ENCODE peak calls at places on chromosomes 4 and X, in six cellular contexts. One of them, this sample, is unnamed.

GRCh38 chr4:35124116-35124515 is 1120.2 kb downstream of the ARAP2 start:
- DNase-seq in brain microvascular endothelial cell: no peak
- DNase-seq in astrocyte of the spinal cord: peak
- DNase-seq in GM23338: no peak
- DNase-seq in pancreas: no peak
- DNase-seq in psoas muscle: no peak
- DNase-seq in this sample: no peak

GRCh38 chr4:28973591-28974350 is 1746.4 kb upstream of the PCDH7 start:
- DNase-seq in brain microvascular endothelial cell: peak
- DNase-seq in astrocyte of the spinal cord: peak
- DNase-seq in GM23338: no peak
- DNase-seq in pancreas: no peak
- DNase-seq in psoas muscle: no peak
- DNase-seq in this sample: no peak

GRCh38 chrX:1477801-1478458 is 25.2 kb upstream of the ASMTL start:
- DNase-seq in brain microvascular endothelial cell: no peak
- DNase-seq in astrocyte of the spinal cord: peak
- DNase-seq in GM23338: no peak
- DNase-seq in pancreas: no peak
- DNase-seq in psoas muscle: no peak
- DNase-seq in this sample: no peak

GRCh38 chr4:4575284-4576211 is 33.7 kb upstream of the STX18 start:
- DNase-seq in brain microvascular endothelial cell: peak
- DNase-seq in astrocyte of the spinal cord: peak
- DNase-seq in GM23338: peak
- DNase-seq in pancreas: peak
- DNase-seq in psoas muscle: peak
- DNase-seq in this sample: peak

GRCh38 chrX:134542485-134542884 is 82.5 kb downstream of the HPRT1 start:
- DNase-seq in brain microvascular endothelial cell: no peak
- DNase-seq in astrocyte of the spinal cord: peak
- DNase-seq in GM23338: peak
- DNase-seq in pancreas: no peak
- DNase-seq in psoas muscle: no peak
- DNase-seq in this sample: no peak

GRCh38 chr4:139988863-139989765 is 164.9 kb downstream of the MAML3 start:
- DNase-seq in brain microvascular endothelial cell: peak
- DNase-seq in astrocyte of the spinal cord: peak
- DNase-seq in GM23338: peak
- DNase-seq in pancreas: no peak
- DNase-seq in psoas muscle: peak
- DNase-seq in this sample: peak

GRCh38 chr4:107120661-107121060 is 84.5 kb upstream of the DKK2 start:
- DNase-seq in brain microvascular endothelial cell: peak
- DNase-seq in astrocyte of the spinal cord: no peak
- DNase-seq in GM23338: peak
- DNase-seq in pancreas: no peak
- DNase-seq in psoas muscle: no peak
- DNase-seq in this sample: no peak

GRCh38 chr4:88623097-88623496 is 30.8 kb downstream of the HERC3 start:
- DNase-seq in brain microvascular endothelial cell: peak
- DNase-seq in astrocyte of the spinal cord: peak
- DNase-seq in GM23338: no peak
- DNase-seq in pancreas: no peak
- DNase-seq in psoas muscle: no peak
- DNase-seq in this sample: no peak

GRCh38 chr4:144709793-144710525 is 64.0 kb downstream of the HHIP start:
- DNase-seq in brain microvascular endothelial cell: peak
- DNase-seq in astrocyte of the spinal cord: peak
- DNase-seq in GM23338: no peak
- DNase-seq in pancreas: no peak
- DNase-seq in psoas muscle: no peak
- DNase-seq in this sample: no peak

GRCh38 chrX:79081895-79082512 is 62.5 kb upstream of the GPR174 start:
- DNase-seq in brain microvascular endothelial cell: peak
- DNase-seq in astrocyte of the spinal cord: peak
- DNase-seq in GM23338: peak
- DNase-seq in pancreas: no peak
- DNase-seq in psoas muscle: no peak
- DNase-seq in this sample: peak

GRCh38 chr4:26867914-26868684 is 7.5 kb downstream of the STIM2 start:
- DNase-seq in brain microvascular endothelial cell: no peak
- DNase-seq in astrocyte of the spinal cord: no peak
- DNase-seq in GM23338: no peak
- DNase-seq in pancreas: no peak
- DNase-seq in psoas muscle: no peak
- DNase-seq in this sample: no peak

GRCh38 chr4:52059372-52059771 is 8.3 kb downstream of the SPATA18 start:
- DNase-seq in brain microvascular endothelial cell: no peak
- DNase-seq in astrocyte of the spinal cord: peak
- DNase-seq in GM23338: no peak
- DNase-seq in pancreas: no peak
- DNase-seq in psoas muscle: no peak
- DNase-seq in this sample: no peak

GRCh38 chr4:55733874-55734437 is 85.6 kb upstream of the EXOC1L start:
- DNase-seq in brain microvascular endothelial cell: peak
- DNase-seq in astrocyte of the spinal cord: peak
- DNase-seq in GM23338: no peak
- DNase-seq in pancreas: peak
- DNase-seq in psoas muscle: peak
- DNase-seq in this sample: no peak

GRCh38 chr4:1409806-1410425 is 3.7 kb upstream of the NKX1-1 start:
- DNase-seq in brain microvascular endothelial cell: no peak
- DNase-seq in astrocyte of the spinal cord: no peak
- DNase-seq in GM23338: no peak
- DNase-seq in pancreas: no peak
- DNase-seq in psoas muscle: no peak
- DNase-seq in this sample: no peak

GRCh38 chrX:69102805-69103204 is 62.4 kb downstream of the PJA1 start:
- DNase-seq in brain microvascular endothelial cell: no peak
- DNase-seq in astrocyte of the spinal cord: no peak
- DNase-seq in GM23338: no peak
- DNase-seq in pancreas: no peak
- DNase-seq in psoas muscle: no peak
- DNase-seq in this sample: no peak

GRCh38 chr4:180587379-180587778 is 1655.8 kb upstream of the TENM3 start:
- DNase-seq in brain microvascular endothelial cell: no peak
- DNase-seq in astrocyte of the spinal cord: no peak
- DNase-seq in GM23338: peak
- DNase-seq in pancreas: no peak
- DNase-seq in psoas muscle: no peak
- DNase-seq in this sample: no peak

GRCh38 chr4:173485164-173485563 is 44.9 kb downstream of the HAND2 start:
- DNase-seq in brain microvascular endothelial cell: no peak
- DNase-seq in astrocyte of the spinal cord: no peak
- DNase-seq in GM23338: no peak
- DNase-seq in pancreas: no peak
- DNase-seq in psoas muscle: no peak
- DNase-seq in this sample: peak

GRCh38 chr4:154367659-154368058 is 123.9 kb downstream of the DCHS2 start:
- DNase-seq in brain microvascular endothelial cell: no peak
- DNase-seq in astrocyte of the spinal cord: no peak
- DNase-seq in GM23338: no peak
- DNase-seq in pancreas: no peak
- DNase-seq in psoas muscle: no peak
- DNase-seq in this sample: no peak

GRCh38 chr4:47519239-47519883 is 34.3 kb downstream of the ATP10D start:
- DNase-seq in brain microvascular endothelial cell: no peak
- DNase-seq in astrocyte of the spinal cord: peak
- DNase-seq in GM23338: no peak
- DNase-seq in pancreas: no peak
- DNase-seq in psoas muscle: no peak
- DNase-seq in this sample: peak

GRCh38 chr4:125642645-125643044 is 327.9 kb downstream of the FAT4 start:
- DNase-seq in brain microvascular endothelial cell: no peak
- DNase-seq in astrocyte of the spinal cord: no peak
- DNase-seq in GM23338: peak
- DNase-seq in pancreas: no peak
- DNase-seq in psoas muscle: no peak
- DNase-seq in this sample: no peak

GRCh38 chrX:72026341-72027023 is 105.2 kb downstream of the RTL5 start:
- DNase-seq in brain microvascular endothelial cell: no peak
- DNase-seq in astrocyte of the spinal cord: no peak
- DNase-seq in GM23338: no peak
- DNase-seq in pancreas: no peak
- DNase-seq in psoas muscle: no peak
- DNase-seq in this sample: peak

GRCh38 chr4:24071612-24072372 is 181.9 kb upstream of the PPARGC1A start:
- DNase-seq in brain microvascular endothelial cell: no peak
- DNase-seq in astrocyte of the spinal cord: no peak
- DNase-seq in GM23338: no peak
- DNase-seq in pancreas: no peak
- DNase-seq in psoas muscle: no peak
- DNase-seq in this sample: no peak

GRCh38 chr4:10781805-10782204 is 97.2 kb upstream of the CLNK start:
- DNase-seq in brain microvascular endothelial cell: no peak
- DNase-seq in astrocyte of the spinal cord: no peak
- DNase-seq in GM23338: no peak
- DNase-seq in pancreas: no peak
- DNase-seq in psoas muscle: no peak
- DNase-seq in this sample: no peak

GRCh38 chr4:32689520-32689919 is 1969.4 kb downstream of the PCDH7 start:
- DNase-seq in brain microvascular endothelial cell: no peak
- DNase-seq in astrocyte of the spinal cord: peak
- DNase-seq in GM23338: no peak
- DNase-seq in pancreas: no peak
- DNase-seq in psoas muscle: no peak
- DNase-seq in this sample: no peak

GRCh38 chr4:134070174-134070573 is 131.4 kb downstream of the PABPC4L start:
- DNase-seq in brain microvascular endothelial cell: no peak
- DNase-seq in astrocyte of the spinal cord: no peak
- DNase-seq in GM23338: no peak
- DNase-seq in pancreas: no peak
- DNase-seq in psoas muscle: no peak
- DNase-seq in this sample: no peak

DNA sequence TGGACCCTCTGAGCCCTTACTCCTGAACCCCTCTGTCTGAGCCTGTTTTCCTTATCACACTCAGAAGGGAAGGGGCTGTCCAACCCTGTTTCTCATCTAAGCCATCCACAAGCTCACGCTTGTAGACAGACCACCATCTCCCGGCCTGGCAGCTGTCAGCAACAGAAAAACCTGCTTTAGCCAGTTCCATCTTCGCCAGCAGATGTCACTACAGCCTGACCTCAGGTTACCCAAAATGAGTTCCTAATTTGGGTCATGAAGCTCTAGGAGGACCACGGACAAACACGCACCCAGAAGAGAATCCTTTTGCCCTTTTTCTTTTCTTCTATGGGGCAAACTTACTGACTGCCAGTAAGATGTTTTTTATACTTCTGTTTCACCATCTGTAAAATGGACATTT is 445.4 kb downstream of the BCOR start:
- DNase-seq in brain microvascular endothelial cell: no peak
- DNase-seq in astrocyte of the spinal cord: no peak
- DNase-seq in GM23338: peak
- DNase-seq in pancreas: no peak
- DNase-seq in psoas muscle: no peak
- DNase-seq in this sample: peak
- TF ChIP-seq CTCF in brain microvascular endothelial cell: peak
- TF ChIP-seq CTCF in astrocyte of the spinal cord: peak
- TF ChIP-seq CTCF in GM23338: peak
- TF ChIP-seq CTCF in pancreas: no peak
- TF ChIP-seq CTCF in psoas muscle: peak
- TF ChIP-seq CTCF in this sample: no peak

GRCh38 chr4:5784960-5785611 is 74.1 kb downstream of the EVC start:
- DNase-seq in brain microvascular endothelial cell: no peak
- DNase-seq in astrocyte of the spinal cord: no peak
- DNase-seq in GM23338: peak
- DNase-seq in pancreas: no peak
- DNase-seq in psoas muscle: no peak
- DNase-seq in this sample: no peak
- TF ChIP-seq CTCF in brain microvascular endothelial cell: peak
- TF ChIP-seq CTCF in astrocyte of the spinal cord: peak
- TF ChIP-seq CTCF in GM23338: peak
- TF ChIP-seq CTCF in pancreas: no peak
- TF ChIP-seq CTCF in psoas muscle: no peak
- TF ChIP-seq CTCF in this sample: no peak

GRCh38 chrX:50622751-50623150 is 152.1 kb upstream of the DGKK start:
- DNase-seq in brain microvascular endothelial cell: no peak
- DNase-seq in astrocyte of the spinal cord: no peak
- DNase-seq in GM23338: no peak
- DNase-seq in pancreas: no peak
- DNase-seq in psoas muscle: no peak
- DNase-seq in this sample: no peak

GRCh38 chrX:50615570-50616158 is 145.0 kb upstream of the DGKK start:
- DNase-seq in brain microvascular endothelial cell: no peak
- DNase-seq in astrocyte of the spinal cord: no peak
- DNase-seq in GM23338: peak
- DNase-seq in pancreas: no peak
- DNase-seq in psoas muscle: no peak
- DNase-seq in this sample: no peak

GRCh38 chrX:50614460-50614859 is 143.8 kb upstream of the DGKK start:
- DNase-seq in brain microvascular endothelial cell: no peak
- DNase-seq in astrocyte of the spinal cord: no peak
- DNase-seq in GM23338: peak
- DNase-seq in pancreas: no peak
- DNase-seq in psoas muscle: no peak
- DNase-seq in this sample: no peak

GRCh38 chrX:50617183-50617582 is 146.6 kb upstream of the DGKK start:
- DNase-seq in brain microvascular endothelial cell: no peak
- DNase-seq in astrocyte of the spinal cord: no peak
- DNase-seq in GM23338: no peak
- DNase-seq in pancreas: no peak
- DNase-seq in psoas muscle: no peak
- DNase-seq in this sample: no peak

DNA sequence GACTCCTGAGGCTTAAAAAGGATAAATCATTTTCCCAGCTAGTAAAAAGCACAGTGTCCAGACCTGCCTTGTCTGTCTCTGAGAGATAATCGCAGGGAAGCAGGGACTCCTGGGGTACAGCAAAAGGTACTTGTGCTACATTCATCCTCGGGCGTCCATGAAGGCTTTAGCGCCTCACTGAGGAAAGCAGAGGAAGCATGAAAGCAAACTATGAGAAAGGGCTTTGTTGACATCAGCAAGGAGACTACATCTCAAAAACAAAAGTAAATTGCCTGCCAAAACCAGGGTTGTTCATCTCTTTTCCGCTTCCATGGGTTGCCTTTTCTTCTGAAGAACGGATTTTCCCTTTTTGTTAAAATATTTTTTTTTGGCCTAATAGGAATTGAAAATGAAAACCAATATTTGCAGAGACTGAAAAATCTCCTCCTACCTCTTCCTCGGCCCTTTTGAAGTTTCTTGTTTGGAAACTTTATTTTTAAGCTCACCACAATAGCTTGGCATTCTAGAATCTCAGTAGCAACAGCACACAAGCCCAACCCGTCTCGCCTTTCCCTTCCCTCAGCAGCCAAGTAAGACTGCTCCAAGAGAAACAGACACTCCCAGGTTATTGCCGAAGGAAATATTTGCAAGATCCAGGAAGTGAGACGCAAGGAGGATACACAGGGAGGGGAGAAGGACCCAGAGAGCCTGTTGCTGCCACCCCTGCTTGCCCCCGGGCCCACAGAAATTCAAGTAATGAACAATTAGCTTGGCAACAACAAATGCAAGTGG is 148.3 kb upstream of the DGKK start:
- DNase-seq in brain microvascular endothelial cell: no peak
- DNase-seq in astrocyte of the spinal cord: no peak
- DNase-seq in GM23338: peak
- DNase-seq in pancreas: no peak
- DNase-seq in psoas muscle: no peak
- DNase-seq in this sample: no peak
- TF ChIP-seq CTCF in brain microvascular endothelial cell: no peak
- TF ChIP-seq CTCF in astrocyte of the spinal cord: no peak
- TF ChIP-seq CTCF in GM23338: peak
- TF ChIP-seq CTCF in pancreas: no peak
- TF ChIP-seq CTCF in psoas muscle: no peak
- TF ChIP-seq CTCF in this sample: no peak

GRCh38 chr4:67122029-67122428 is 423.3 kb downstream of the CENPC start:
- DNase-seq in brain microvascular endothelial cell: no peak
- DNase-seq in astrocyte of the spinal cord: no peak
- DNase-seq in GM23338: peak
- DNase-seq in pancreas: no peak
- DNase-seq in psoas muscle: no peak
- DNase-seq in this sample: no peak
- TF ChIP-seq CTCF in brain microvascular endothelial cell: peak
- TF ChIP-seq CTCF in astrocyte of the spinal cord: peak
- TF ChIP-seq CTCF in GM23338: peak
- TF ChIP-seq CTCF in pancreas: no peak
- TF ChIP-seq CTCF in psoas muscle: no peak
- TF ChIP-seq CTCF in this sample: no peak